ENCODE peak calls at places on chromosomes 13 and 19, in six cellular contexts. L is effector CD4-positive, alpha-beta T cell; R is fibroblast of mammary gland; Z is midbrain; P is NCI-H1092; C is glutamatergic neuron. H is an unnamed sample.
A peak's percentile ranks its signal among the peaks of the same experiment; 100 is the strongest.

GRCh38 chr19:2711175-2711936 is 8.9 kb upstream of the GNG7 start:
- DNase-seq in L (no peak), R (peak; percentile 86), Z (no peak), P (no peak), C (no peak), H (no peak)

GRCh38 chr19:16327501-16327900 is 2.9 kb downstream of the KLF2 start:
- DNase-seq in L (no peak), R (no peak), Z (no peak), P (no peak), C (no peak), H (no peak)

GRCh38 chr19:15412832-15413231 is 6.0 kb downstream of the AKAP8L start:
- DNase-seq in L (no peak), R (no peak), Z (no peak), P (no peak), C (no peak), H (no peak)

GRCh38 chr19:45179063-45179847 is 671 bp downstream of the BLOC1S3 start:
- DNase-seq in L (peak; percentile 28), R (peak; percentile 22), Z (no peak), P (no peak), C (peak; percentile 56), H (no peak)

GRCh38 chr13:47085346-47085745 is 188.5 kb upstream of the HTR2A start:
- DNase-seq in L (no peak), R (peak; percentile 75), Z (no peak), P (no peak), C (no peak), H (no peak)

GRCh38 chr13:29129616-29130015 is 309.5 kb downstream of the MTUS2 start:
- DNase-seq in L (no peak), R (no peak), Z (no peak), P (no peak), C (no peak), H (no peak)

GRCh38 chr13:43389573-43389972 is 366.2 kb downstream of the DNAJC15 start:
- DNase-seq in L (no peak), R (peak; percentile 57), Z (no peak), P (no peak), C (no peak), H (no peak)

GRCh38 chr13:40485611-40486517 is 180.6 kb downstream of the FOXO1 start:
- DNase-seq in L (peak; percentile 69), R (no peak), Z (no peak), P (no peak), C (no peak), H (no peak)

GRCh38 chr13:49110122-49110831 is 109.9 kb upstream of the MLNR start:
- DNase-seq in L (peak; percentile 68), R (peak; percentile 93), Z (peak; percentile 87), P (no peak), C (peak; percentile 82), H (peak; percentile 86)

GRCh38 chr13:76350399-76350798 is 535.8 kb downstream of the KCTD12 start:
- DNase-seq in L (no peak), R (no peak), Z (no peak), P (no peak), C (no peak), H (no peak)

GRCh38 chr13:33230178-33230881 is 55.2 kb downstream of the STARD13 start:
- DNase-seq in L (no peak), R (peak; percentile 85), Z (no peak), P (no peak), C (no peak), H (no peak)

GRCh38 chr19:44777715-44778347 is at the start of gene CBLC:
- DNase-seq in L (no peak), R (no peak), Z (no peak), P (peak; percentile 23), C (no peak), H (no peak)

GRCh38 chr19:45498411-45499195 is at the start of gene PPM1N:
- DNase-seq in L (peak; percentile 49), R (no peak), Z (no peak), P (no peak), C (peak; percentile 48), H (no peak)

GRCh38 chr13:109918179-109918651 is 131.8 kb upstream of the IRS2 start:
- DNase-seq in L (no peak), R (peak; percentile 41), Z (peak; percentile 14), P (no peak), C (no peak), H (no peak)

GRCh38 chr13:108005231-108005630 is 210.1 kb downstream of the LIG4 start:
- DNase-seq in L (no peak), R (no peak), Z (no peak), P (no peak), C (no peak), H (no peak)

GRCh38 chr19:33234736-33235135 is 9.1 kb upstream of the SLC7A10 start:
- DNase-seq in L (no peak), R (no peak), Z (no peak), P (no peak), C (peak; percentile 6), H (no peak)

GRCh38 chr19:1453525-1454371 is 3.8 kb downstream of the APC2 start:
- DNase-seq in L (no peak), R (peak; percentile 62), Z (peak; percentile 96), P (peak; percentile 18), C (peak; percentile 51), H (peak; percentile 91)

H was measured in posterior cingulate gyrus.